ENCODE peak calls at places on chromosomes 12 and 14, in ten cellular contexts. D is Calu3, X is AG08396, S is amniotic epithelial cell, A is T-helper 9 cell, N is ELF-1, L is WTC11, O is NCI-H460, R is IMR-90, E is GM04504. T is an unnamed sample.

GRCh38 chr14:80805136-80805535 is 136.4 kb downstream of the CEP128 start:
- DNase-seq in D (no peak), X (peak), S (no peak), A (no peak), N (no peak), L (no peak), O (no peak), R (peak), E (no peak), T (no peak)

GRCh38 chr14:32727827-32728226 is 210.9 kb upstream of the NPAS3 start:
- DNase-seq in D (no peak), X (no peak), S (no peak), A (no peak), N (no peak), L (no peak), O (no peak), R (no peak), E (no peak), T (no peak)

GRCh38 chr12:28176295-28176694 is 14.0 kb upstream of the CCDC91 start:
- DNase-seq in D (no peak), X (no peak), S (no peak), A (no peak), N (no peak), L (no peak), O (no peak), R (no peak), E (no peak), T (no peak)

GRCh38 chr14:56331815-56332214 is 213.6 kb downstream of the PELI2 start:
- DNase-seq in D (no peak), X (no peak), S (no peak), A (no peak), N (no peak), L (no peak), O (no peak), R (peak), E (no peak), T (no peak)

GRCh38 chr14:46580941-46581671 is 70.5 kb downstream of the RPL10L start:
- DNase-seq in D (peak), X (no peak), S (peak), A (no peak), N (peak), L (peak), O (peak), R (no peak), E (no peak), T (no peak)

GRCh38 chr12:6169107-6169440 is 31.1 kb upstream of the CD9 start:
- DNase-seq in D (no peak), X (no peak), S (no peak), A (no peak), N (no peak), L (no peak), O (no peak), R (no peak), E (no peak), T (no peak)

GRCh38 chr14:104973215-104974145 is 4.7 kb downstream of the AHNAK2 start:
- DNase-seq in D (peak), X (peak), S (peak), A (no peak), N (peak), L (no peak), O (peak), R (peak), E (peak), T (peak)

GRCh38 chr12:110889361-110889760 is 31.0 kb downstream of the MYL2 start:
- DNase-seq in D (no peak), X (no peak), S (no peak), A (no peak), N (no peak), L (no peak), O (no peak), R (no peak), E (no peak), T (no peak)

GRCh38 chr12:105057174-105057573 is 27.1 kb downstream of the ALDH1L2 start:
- DNase-seq in D (no peak), X (no peak), S (no peak), A (no peak), N (no peak), L (no peak), O (no peak), R (no peak), E (no peak), T (no peak)

GRCh38 chr14:70189678-70190077 is 927 bp upstream of the SLC8A3 start:
- DNase-seq in D (no peak), X (no peak), S (no peak), A (no peak), N (peak), L (peak), O (no peak), R (no peak), E (no peak), T (no peak)

GRCh38 chr12:1737643-1738286 is 46.9 kb downstream of the ADIPOR2 start:
- DNase-seq in D (no peak), X (no peak), S (no peak), A (no peak), N (no peak), L (no peak), O (no peak), R (no peak), E (no peak), T (no peak)